ENCODE peak calls at places on chromosomes 4 and X, in four cellular contexts. One of them, this sample, is unnamed.

GRCh38 chrX:126770179-126770578 is 49.4 kb upstream of the PRR32 start:
- DNase-seq in HL-60: peak; percentile 4
- DNase-seq in K562: peak; percentile 15
- DNase-seq in GM12891: peak; percentile 5
- DNase-seq in this sample: no peak

GRCh38 chrX:14030248-14030592 is 528 bp upstream of the GEMIN8 start:
- DNase-seq in K562: no peak
- DNase-seq in GM12891: no peak
- DNase-seq in HL-60: no peak
- DNase-seq in this sample: no peak

GRCh38 chrX:13153796-13154195 is 109.4 kb upstream of the FAM9C start:
- DNase-seq in K562: no peak
- DNase-seq in HL-60: no peak
- DNase-seq in GM12891: no peak
- DNase-seq in this sample: no peak

GRCh38 chrX:48945517-48946348 is 11.7 kb downstream of the OTUD5 start:
- DNase-seq in HL-60: no peak
- DNase-seq in K562: peak; percentile 39
- DNase-seq in GM12891: no peak
- DNase-seq in this sample: no peak

GRCh38 chr4:85953651-85954018 is 406.2 kb downstream of the MAPK10 start:
- DNase-seq in HL-60: no peak
- DNase-seq in GM12891: no peak
- DNase-seq in K562: no peak
- DNase-seq in this sample: no peak

GRCh38 chr4:41361831-41362646 is 105.3 kb downstream of the UCHL1 start:
- DNase-seq in GM12891: no peak
- DNase-seq in K562: no peak
- DNase-seq in HL-60: no peak
- DNase-seq in this sample: no peak

GRCh38 chrX:101986571-101986970 is 54.7 kb upstream of the ZMAT1 start:
- DNase-seq in K562: no peak
- DNase-seq in HL-60: no peak
- DNase-seq in GM12891: no peak
- DNase-seq in this sample: no peak

GRCh38 chr4:5836943-5837342 is 55.9 kb downstream of the CRMP1 start:
- DNase-seq in GM12891: no peak
- DNase-seq in HL-60: no peak
- DNase-seq in K562: no peak
- DNase-seq in this sample: no peak

GRCh38 chr4:112766422-112766821 is 129.5 kb downstream of the LARP7 start:
- DNase-seq in K562: no peak
- DNase-seq in GM12891: no peak
- DNase-seq in HL-60: no peak
- DNase-seq in this sample: no peak

GRCh38 chrX:79270401-79270800 is 96.7 kb downstream of the ITM2A start:
- DNase-seq in GM12891: no peak
- DNase-seq in K562: no peak
- DNase-seq in HL-60: peak; percentile 2
- DNase-seq in this sample: peak; percentile 63

GRCh38 chr4:127783026-127783769 is 1.1 kb downstream of the HSPA4L start:
- DNase-seq in HL-60: peak; percentile 48
- DNase-seq in GM12891: peak; percentile 20
- DNase-seq in K562: peak; percentile 37
- DNase-seq in this sample: no peak

GRCh38 chr4:123578276-123579014 is 181.8 kb downstream of the SPRY1 start:
- DNase-seq in HL-60: no peak
- DNase-seq in GM12891: no peak
- DNase-seq in K562: no peak
- DNase-seq in this sample: no peak

GRCh38 chr4:113781439-113782040 is 20.0 kb upstream of the CAMK2D start:
- DNase-seq in K562: no peak
- DNase-seq in GM12891: no peak
- DNase-seq in HL-60: no peak
- DNase-seq in this sample: no peak

GRCh38 chr4:173317003-173317402 is 17.2 kb downstream of the HMGB2 start:
- DNase-seq in K562: peak; percentile 42
- DNase-seq in HL-60: no peak
- DNase-seq in GM12891: no peak
- DNase-seq in this sample: no peak

GRCh38 chr4:88599714-88600113 is 7.4 kb downstream of the HERC3 start:
- DNase-seq in K562: no peak
- DNase-seq in HL-60: no peak
- DNase-seq in GM12891: no peak
- DNase-seq in this sample: no peak

GRCh38 chr4:25439913-25440477 is 62.9 kb downstream of the ANAPC4 start:
- DNase-seq in GM12891: peak; percentile 52
- DNase-seq in HL-60: peak; percentile 40
- DNase-seq in K562: peak; percentile 79
- DNase-seq in this sample: peak; percentile 11

GRCh38 chr4:24024157-24024556 is 134.3 kb upstream of the PPARGC1A start:
- DNase-seq in HL-60: no peak
- DNase-seq in K562: no peak
- DNase-seq in GM12891: no peak
- DNase-seq in this sample: no peak

GRCh38 chr4:3768842-3769641 is 2.9 kb downstream of the ADRA2C start:
- DNase-seq in HL-60: no peak
- DNase-seq in GM12891: no peak
- DNase-seq in K562: no peak
- DNase-seq in this sample: no peak

GRCh38 chrX:11010476-11010875 is 100.7 kb upstream of the HCCS start:
- DNase-seq in GM12891: no peak
- DNase-seq in HL-60: no peak
- DNase-seq in K562: no peak
- DNase-seq in this sample: no peak

GRCh38 chr4:109930872-109931271 is 18.2 kb downstream of the EGF start:
- DNase-seq in HL-60: no peak
- DNase-seq in GM12891: no peak
- DNase-seq in K562: no peak
- DNase-seq in this sample: no peak

GRCh38 chr4:27059446-27059845 is 198.8 kb downstream of the STIM2 start:
- DNase-seq in GM12891: no peak
- DNase-seq in K562: no peak
- DNase-seq in HL-60: no peak
- DNase-seq in this sample: no peak

GRCh38 chrX:50747471-50747900 is 66.5 kb downstream of the SHROOM4 start:
- DNase-seq in GM12891: no peak
- DNase-seq in K562: peak; percentile 30
- DNase-seq in HL-60: no peak
- DNase-seq in this sample: no peak

GRCh38 chr4:35138449-35138848 is 1105.9 kb downstream of the ARAP2 start:
- DNase-seq in GM12891: no peak
- DNase-seq in K562: no peak
- DNase-seq in HL-60: no peak
- DNase-seq in this sample: no peak

GRCh38 chrX:116238866-116239265 is 68.3 kb downstream of the AGTR2 start:
- DNase-seq in K562: no peak
- DNase-seq in GM12891: no peak
- DNase-seq in HL-60: no peak
- DNase-seq in this sample: no peak

GRCh38 chr4:13928214-13928613 is 300.7 kb upstream of the BOD1L1 start:
- DNase-seq in GM12891: no peak
- DNase-seq in K562: no peak
- DNase-seq in HL-60: no peak
- DNase-seq in this sample: no peak

GRCh38 chrX:120120223-120120622 is 4.5 kb upstream of the RHOXF1 start:
- DNase-seq in HL-60: no peak
- DNase-seq in K562: no peak
- DNase-seq in GM12891: no peak
- DNase-seq in this sample: no peak

GRCh38 chr4:40662962-40663604 is 33.4 kb upstream of the RBM47 start:
- DNase-seq in K562: no peak
- DNase-seq in GM12891: no peak
- DNase-seq in HL-60: no peak
- DNase-seq in this sample: peak; percentile 82

GRCh38 chr4:98758182-98758581 is 99.8 kb upstream of the TSPAN5 start:
- DNase-seq in GM12891: no peak
- DNase-seq in K562: no peak
- DNase-seq in HL-60: no peak
- DNase-seq in this sample: no peak

GRCh38 chr4:63607186-63607872 is 801.9 kb downstream of the TECRL start:
- DNase-seq in K562: no peak
- DNase-seq in GM12891: no peak
- DNase-seq in HL-60: no peak
- DNase-seq in this sample: no peak

GRCh38 chrX:9566150-9566621 is 101.3 kb downstream of the TBL1X start:
- DNase-seq in HL-60: no peak
- DNase-seq in K562: peak; percentile 8
- DNase-seq in GM12891: no peak
- DNase-seq in this sample: no peak

GRCh38 chr4:38017579-38017978 is 57.4 kb downstream of the PTTG2 start:
- DNase-seq in HL-60: no peak
- DNase-seq in K562: no peak
- DNase-seq in GM12891: no peak
- DNase-seq in this sample: no peak

GRCh38 chr4:105951198-105951597 is 55.9 kb downstream of the NPNT start:
- DNase-seq in GM12891: no peak
- DNase-seq in HL-60: peak; percentile 2
- DNase-seq in K562: no peak
- DNase-seq in this sample: no peak

GRCh38 chrX:3576886-3577516 is 136.4 kb downstream of the PRKX start:
- DNase-seq in GM12891: no peak
- DNase-seq in K562: no peak
- DNase-seq in HL-60: no peak
- DNase-seq in this sample: no peak
- TF ChIP-seq SPI1 in GM12891: no peak
- TF ChIP-seq SPI1 in K562: no peak
- TF ChIP-seq SPI1 in HL-60: no peak
- TF ChIP-seq SPI1 in this sample: no peak

GRCh38 chrX:19515615-19516105 is 352 bp upstream of the MAP3K15 start:
- DNase-seq in HL-60: no peak
- DNase-seq in K562: no peak
- DNase-seq in GM12891: no peak
- DNase-seq in this sample: no peak

GRCh38 chrX:19513383-19513782 is 1.9 kb downstream of the MAP3K15 start:
- DNase-seq in HL-60: no peak
- DNase-seq in GM12891: no peak
- DNase-seq in K562: no peak
- DNase-seq in this sample: no peak

GRCh38 chrX:19512359-19512758 is 2.9 kb downstream of the MAP3K15 start:
- DNase-seq in GM12891: no peak
- DNase-seq in K562: no peak
- DNase-seq in HL-60: no peak
- DNase-seq in this sample: no peak

GRCh38 chrX:19512961-19513360 is 2.3 kb downstream of the MAP3K15 start:
- DNase-seq in K562: no peak
- DNase-seq in HL-60: no peak
- DNase-seq in GM12891: no peak
- DNase-seq in this sample: no peak

GRCh38 chrX:19514791-19515614 is at the start of gene MAP3K15:
- DNase-seq in K562: peak; percentile 31
- DNase-seq in GM12891: peak; percentile 32
- DNase-seq in HL-60: peak; percentile 6
- DNase-seq in this sample: no peak
- TF ChIP-seq SPI1 in K562: no peak
- TF ChIP-seq SPI1 in GM12891: no peak
- TF ChIP-seq SPI1 in HL-60: no peak
- TF ChIP-seq SPI1 in this sample: no peak

DNA sequence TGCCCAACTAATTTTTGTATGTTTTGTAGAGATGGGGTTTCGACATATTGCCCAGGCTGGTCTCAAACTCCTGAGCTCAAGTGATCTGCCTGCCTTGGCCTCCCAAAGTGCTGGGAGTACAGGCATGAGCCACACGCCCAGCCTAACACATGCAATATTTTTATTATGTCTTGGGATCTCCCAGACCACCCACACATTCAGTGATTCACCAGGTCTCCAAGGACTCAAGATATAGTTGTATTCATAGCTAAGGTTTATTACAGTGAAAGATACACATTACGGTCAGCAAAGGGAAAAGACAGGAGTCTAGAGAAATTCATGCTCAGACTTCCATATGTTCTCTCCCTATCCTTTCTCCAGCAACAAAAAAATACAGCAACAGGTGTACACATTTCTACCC is 25.5 kb upstream of the FAM120C start:
- DNase-seq in GM12891: no peak
- DNase-seq in K562: no peak
- DNase-seq in HL-60: no peak
- DNase-seq in this sample: no peak
- TF ChIP-seq SPI1 in GM12891: no peak
- TF ChIP-seq SPI1 in K562: no peak
- TF ChIP-seq SPI1 in HL-60: no peak
- TF ChIP-seq SPI1 in this sample: no peak

DNA sequence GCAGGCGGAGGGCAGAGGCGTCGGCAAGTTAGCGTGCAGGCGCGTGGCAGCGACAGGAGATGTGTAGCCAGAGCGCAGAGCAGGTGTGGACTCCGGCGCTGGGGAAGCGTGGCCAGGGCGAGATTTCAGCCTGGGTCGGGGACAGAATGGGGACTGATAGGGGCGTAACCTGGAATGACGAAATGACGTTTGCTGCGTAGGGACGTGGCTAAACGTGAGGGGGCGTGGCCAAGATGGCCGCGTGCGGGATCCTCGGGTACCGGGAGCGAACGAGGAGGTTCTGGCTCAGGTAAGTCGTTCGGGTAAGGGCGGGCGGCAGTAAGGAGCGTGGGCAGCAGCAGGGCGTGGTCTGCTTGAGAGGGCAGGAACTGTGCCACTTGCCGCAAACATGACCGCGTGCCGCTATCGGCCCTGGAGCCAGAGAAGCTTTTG is 10.9 kb upstream of the CLTRN start:
- DNase-seq in HL-60: peak; percentile 59
- DNase-seq in GM12891: peak; percentile 15
- DNase-seq in K562: peak; percentile 71
- DNase-seq in this sample: no peak
- TF ChIP-seq SPI1 in HL-60: no peak
- TF ChIP-seq SPI1 in GM12891: no peak
- TF ChIP-seq SPI1 in K562: no peak
- TF ChIP-seq SPI1 in this sample: no peak

DNA sequence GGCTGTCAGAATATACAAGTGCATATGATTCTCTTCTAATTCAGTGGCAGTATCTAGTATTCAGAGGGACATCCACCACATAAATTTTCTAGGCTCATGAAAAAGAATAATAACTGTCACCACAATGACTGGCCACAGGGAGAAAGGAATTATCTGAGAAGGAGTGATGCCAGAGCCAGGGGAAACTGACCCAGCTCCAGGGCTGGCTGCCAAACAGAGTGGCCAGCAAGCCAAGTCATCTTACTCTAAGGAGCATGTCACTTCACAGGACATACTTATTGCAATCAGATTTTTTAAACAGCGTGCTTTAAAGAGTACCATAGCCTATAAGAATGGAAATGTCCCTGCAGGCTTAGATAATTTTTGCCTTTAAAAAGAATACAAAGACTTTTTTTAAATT is 5.8 kb upstream of the SEPTIN11 start:
- DNase-seq in GM12891: no peak
- DNase-seq in HL-60: no peak
- DNase-seq in K562: no peak
- DNase-seq in this sample: no peak
- TF ChIP-seq SPI1 in GM12891: no peak
- TF ChIP-seq SPI1 in HL-60: no peak
- TF ChIP-seq SPI1 in K562: no peak
- TF ChIP-seq SPI1 in this sample: no peak

This sample was measured in GM12878.